ENCODE peak calls at places on chromosomes 6 and 20, in six cellular contexts. R is aorta, K is heart left ventricle, B is tibial artery, O is transverse colon, D is cardiac muscle cell. V is an unnamed sample. For H3K4me1, the result is how much of the 10 kb centered on the place peaks cover.

GRCh38 chr6:52253494-52253893 is 9.2 kb upstream of the IL17F start:
- DNase-seq in O (no peak), K (no peak), B (no peak), R (no peak), D (no peak), V (no peak)

GRCh38 chr6:38259736-38260135 is 380.0 kb downstream of the BTBD9 start:
- DNase-seq in D (no peak), K (no peak), O (no peak), R (no peak), B (no peak), V (no peak)

GRCh38 chr6:134741193-134741521 is 208.7 kb downstream of the ALDH8A1 start:
- DNase-seq in R (no peak), D (peak), O (no peak), B (no peak), K (no peak), V (no peak)

GRCh38 chr20:50598074-50598473 is 87.9 kb downstream of the PTPN1 start:
- DNase-seq in B (no peak), O (no peak), R (no peak), K (no peak), D (no peak), V (no peak)

GRCh38 chr6:33925869-33926268 is 122.1 kb upstream of the MLN start:
- DNase-seq in O (no peak), D (no peak), R (no peak), K (no peak), B (no peak), V (no peak)

GRCh38 chr6:130575971-130576370 is 210.2 kb downstream of the TMEM200A start:
- DNase-seq in D (no peak), O (peak), R (no peak), K (no peak), B (no peak), V (no peak)

GRCh38 chr20:52193886-52194545 is 2.4 kb upstream of the ZFP64 start:
- DNase-seq in O (peak), K (no peak), R (no peak), D (no peak), B (no peak), V (no peak)

GRCh38 chr6:109922851-109923250 is 55.3 kb upstream of the GPR6 start:
- DNase-seq in R (no peak), B (no peak), O (no peak), D (no peak), K (no peak), V (no peak)

GRCh38 chr6:139449611-139450000 is 75.2 kb upstream of the CITED2 start:
- DNase-seq in B (no peak), K (no peak), R (no peak), O (no peak), D (no peak), V (no peak)

GRCh38 chr6:43803783-43804549 is 34.0 kb downstream of the VEGFA start:
- DNase-seq in K (no peak), D (no peak), O (peak), B (no peak), R (no peak), V (no peak)
- H3K4me1 ChIP-seq in K (under half), D (under half), O (half or more), B (under half), R (under half), V (under half)

DNA sequence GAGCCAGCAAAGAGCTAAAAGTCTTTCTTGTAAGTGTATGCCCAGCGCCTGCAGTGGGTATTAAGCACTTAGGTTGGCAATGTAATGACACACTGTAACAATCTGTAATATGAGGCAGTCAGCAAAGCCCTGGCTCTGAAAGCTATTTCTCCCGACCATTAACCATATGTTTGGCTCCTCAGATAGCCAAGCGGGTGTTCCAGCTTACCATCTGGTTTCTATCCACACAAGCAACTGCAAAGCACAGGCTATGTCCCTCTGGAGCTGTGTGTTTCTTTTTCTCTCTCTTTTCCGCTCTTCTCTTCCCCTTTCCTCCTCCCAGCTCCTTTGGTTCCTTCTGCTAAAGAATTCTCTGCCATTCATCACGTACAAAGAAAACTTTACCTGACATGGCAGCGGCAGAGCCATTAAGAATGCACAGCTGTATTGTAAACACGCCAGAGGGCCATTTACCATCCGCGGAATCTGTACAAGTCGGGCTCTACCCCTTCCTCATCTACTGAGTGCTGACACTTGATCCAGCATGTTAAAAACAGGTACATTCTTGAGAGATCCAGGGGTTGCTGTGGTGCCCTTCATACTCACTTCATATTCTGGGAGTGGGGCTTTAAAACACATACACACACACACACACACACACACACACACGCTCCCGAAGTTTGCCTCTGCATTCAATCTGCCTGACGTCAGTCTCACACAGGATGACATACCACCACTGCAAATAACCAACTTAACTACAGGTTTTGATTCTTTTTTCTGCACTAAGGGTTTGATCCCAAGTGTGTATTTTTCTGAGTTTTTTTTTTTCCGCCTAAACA is 77.3 kb downstream of the BACH2 start:
- DNase-seq in R (peak), D (peak), K (peak), B (no peak), O (peak), V (peak)
- H3K4me1 ChIP-seq in R (under half), D (half or more), K (under half), B (under half), O (under half), V (under half)

GRCh38 chr6:31734247-31734702 is 2.1 kb downstream of the CLIC1 start:
- DNase-seq in O (no peak), B (no peak), K (no peak), R (no peak), D (no peak), V (no peak)

GRCh38 chr6:31734703-31735500 is 1.4 kb downstream of the CLIC1 start:
- DNase-seq in K (peak), R (peak), D (peak), B (peak), O (peak), V (peak)

GRCh38 chr6:31736026-31736767 is at the start of gene CLIC1:
- DNase-seq in R (peak), K (peak), B (peak), D (peak), O (peak), V (peak)

GRCh38 chr6:31732029-31732428 is 2.9 kb upstream of the DDAH2 start:
- DNase-seq in R (no peak), B (no peak), K (no peak), D (no peak), O (no peak), V (no peak)

DNA sequence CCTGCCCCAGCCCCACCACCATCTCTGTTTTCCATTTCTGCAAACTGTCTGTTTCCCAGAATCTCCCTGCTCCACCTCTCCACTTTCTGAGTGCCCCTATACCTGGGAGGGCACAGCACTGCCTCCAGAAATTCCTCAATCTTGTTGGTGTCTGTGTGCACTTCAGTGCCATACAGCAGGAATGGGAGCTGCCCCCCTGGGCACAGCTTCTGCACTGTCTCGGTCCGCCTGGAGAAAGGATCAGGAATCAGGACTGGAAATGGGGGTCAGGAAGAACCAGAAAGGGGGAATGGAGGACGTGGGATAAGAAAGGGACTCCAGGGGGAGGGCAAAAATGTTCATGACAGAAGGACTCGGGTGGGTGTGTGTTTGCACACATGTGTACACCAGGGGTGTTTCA is 2.6 kb downstream of the CLIC1 start:
- DNase-seq in B (no peak), O (no peak), R (no peak), D (no peak), K (no peak), V (no peak)
- H3K4me1 ChIP-seq in B (under half), O (half or more), R (under half), D (under half), K (under half), V (under half)

DNA sequence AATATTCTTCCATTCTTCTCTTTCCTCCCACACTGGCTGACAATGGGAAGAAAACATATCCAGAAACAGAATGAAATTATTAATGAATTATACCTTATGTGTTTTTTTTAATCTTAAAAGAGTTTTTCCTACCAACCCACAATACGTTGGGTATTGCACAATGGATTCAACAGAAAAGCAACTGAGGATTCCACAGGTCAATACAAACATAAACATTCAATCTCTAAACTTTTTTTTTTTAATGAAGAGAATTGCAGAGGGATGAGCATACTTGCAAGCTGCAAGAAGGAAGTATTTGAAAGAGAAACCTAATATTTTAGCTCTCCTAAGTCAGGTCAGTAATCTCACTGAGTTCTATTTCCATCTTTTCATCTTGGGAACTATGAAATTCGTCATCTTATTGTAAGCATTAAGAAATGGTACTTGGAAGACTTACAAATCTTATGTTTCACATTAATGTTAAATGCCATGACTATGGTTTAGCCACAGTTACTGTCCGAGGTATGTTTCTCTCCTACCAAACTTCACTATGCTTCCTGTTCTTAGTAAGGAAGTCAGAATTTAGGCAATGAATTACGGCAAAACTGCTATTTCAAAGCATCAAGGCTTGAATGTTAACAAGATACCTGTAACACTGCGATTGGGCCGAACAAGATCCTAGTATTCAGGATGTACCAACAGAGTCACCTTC is 100.8 kb downstream of the HIVEP2 start:
- DNase-seq in D (no peak), K (no peak), R (no peak), B (no peak), O (no peak), V (no peak)
- H3K4me1 ChIP-seq in D (under half), K (under half), R (under half), B (under half), O (half or more), V (under half)

DNA sequence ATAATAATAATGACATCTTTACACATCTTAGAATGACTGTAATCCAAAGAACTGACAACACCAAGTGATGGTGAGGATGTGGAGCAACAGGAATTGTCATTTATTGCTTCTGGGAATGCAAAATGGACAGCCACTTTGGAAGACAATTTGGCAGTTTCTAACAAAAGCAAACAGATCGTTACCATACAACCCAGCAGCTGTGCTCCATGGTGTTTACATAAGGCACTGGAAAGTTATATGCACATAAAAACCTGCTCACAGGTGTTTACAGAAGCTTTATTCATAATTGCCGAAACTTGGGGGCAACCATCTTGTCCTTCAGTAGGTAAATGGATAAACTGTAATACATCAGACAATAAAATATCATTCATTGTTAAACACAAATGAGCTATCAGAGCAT is 18.3 kb upstream of the ASF1A start:
- DNase-seq in K (no peak), R (no peak), B (no peak), D (no peak), O (no peak), V (no peak)
- H3K4me1 ChIP-seq in K (under half), R (under half), B (under half), D (under half), O (under half), V (under half)

DNA sequence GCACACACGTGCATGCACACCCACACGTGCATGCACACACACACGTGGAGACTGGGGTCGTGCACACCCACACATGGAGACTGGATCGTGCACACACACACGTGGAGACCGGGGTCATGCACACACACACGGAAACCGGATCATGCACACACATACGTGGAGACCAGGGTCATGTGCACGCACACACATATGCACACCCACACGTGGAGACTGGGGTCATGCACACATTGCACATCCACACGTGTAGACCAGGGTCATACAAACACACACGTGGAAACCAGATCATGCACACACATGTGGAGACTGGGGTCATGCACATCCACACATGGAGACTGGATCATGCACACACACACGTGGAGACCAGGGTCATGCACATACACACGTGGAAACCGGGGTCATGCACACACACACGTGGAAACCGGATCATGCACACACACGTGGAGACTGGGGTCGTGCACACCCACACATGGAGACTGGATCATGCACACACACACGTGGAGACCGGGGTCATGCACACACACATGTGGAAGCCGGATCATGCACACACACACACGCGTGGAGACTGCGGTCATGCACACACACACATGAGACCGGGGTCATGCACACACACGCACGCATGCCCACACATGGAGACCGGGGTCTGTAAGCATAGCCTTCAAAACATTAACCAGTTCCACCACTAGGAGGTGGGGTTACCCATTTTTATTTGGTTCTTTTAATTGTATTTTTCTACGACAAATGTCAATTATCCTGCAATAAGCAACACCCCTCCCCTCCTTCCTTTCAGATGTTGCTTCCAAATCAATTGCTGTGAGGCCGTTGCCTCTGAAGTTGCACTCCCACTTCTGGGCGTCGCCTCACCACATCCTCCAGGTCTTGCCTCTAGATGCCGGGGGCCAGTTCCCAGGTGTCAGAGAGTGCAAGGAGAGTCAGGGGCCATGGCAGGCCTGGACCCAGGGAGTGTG is 95.8 kb downstream of the TMEM242 start:
- DNase-seq in O (no peak), K (no peak), D (no peak), R (no peak), B (peak), V (no peak)
- H3K4me1 ChIP-seq in O (under half), K (under half), D (under half), R (under half), B (under half), V (under half)

V was measured in right cardiac atrium.